ENCODE peak calls at places on chromosomes 16 and 17, in seven cellular contexts. J, N, C, D, S, P and B are unnamed samples.

GRCh38 chr17:80458016-80458415 is 18.4 kb downstream of the NPTX1 start:
- DNase-seq in J (no peak), N (no peak), C (no peak), D (no peak), S (no peak), P (no peak), B (no peak)

GRCh38 chr16:86530251-86531192 is 20.2 kb downstream of the FOXF1 start:
- DNase-seq in J (no peak), N (no peak), C (no peak), D (no peak), S (no peak), P (no peak), B (no peak)

GRCh38 chr16:87847785-87848675 is 21.3 kb downstream of the SLC7A5 start:
- DNase-seq in J (no peak), N (no peak), C (no peak), D (no peak), S (no peak), P (peak), B (no peak)

GRCh38 chr16:1537763-1538289 is 4.4 kb downstream of the TMEM204 start:
- DNase-seq in J (no peak), N (no peak), C (no peak), D (no peak), S (peak), P (no peak), B (no peak)

GRCh38 chr16:85616608-85617311 is 3.6 kb downstream of the GSE1 start:
- DNase-seq in J (no peak), N (no peak), C (no peak), D (no peak), S (no peak), P (no peak), B (peak)

GRCh38 chr16:52398021-52398420 is 148.9 kb downstream of the TOX3 start:
- DNase-seq in J (no peak), N (no peak), C (no peak), D (no peak), S (no peak), P (no peak), B (no peak)

GRCh38 chr17:27454089-27454488 is 2.2 kb upstream of the KSR1 start:
- DNase-seq in J (no peak), N (no peak), C (no peak), D (no peak), S (no peak), P (no peak), B (no peak)

GRCh38 chr16:71840052-71840451 is 5.7 kb upstream of the ATXN1L start:
- DNase-seq in J (no peak), N (peak), C (no peak), D (no peak), S (no peak), P (no peak), B (no peak)

GRCh38 chr16:86252596-86252995 is 257.7 kb upstream of the FOXF1 start:
- DNase-seq in J (peak), N (peak), C (no peak), D (no peak), S (no peak), P (peak), B (peak)

GRCh38 chr16:83994703-83995102 is 26.7 kb downstream of the NECAB2 start:
- DNase-seq in J (no peak), N (no peak), C (no peak), D (no peak), S (no peak), P (no peak), B (no peak)

GRCh38 chr16:85485379-85485778 is 127.7 kb upstream of the GSE1 start:
- DNase-seq in J (no peak), N (no peak), C (no peak), D (no peak), S (no peak), P (no peak), B (no peak)

GRCh38 chr17:83148317-83149044 is 69.1 kb downstream of the METRNL start:
- DNase-seq in J (no peak), N (no peak), C (no peak), D (no peak), S (no peak), P (no peak), B (no peak)

GRCh38 chr16:75541236-75541635 is 5.3 kb upstream of the CHST5 start:
- DNase-seq in J (no peak), N (no peak), C (no peak), D (no peak), S (no peak), P (peak), B (no peak)

GRCh38 chr17:57553991-57554825 is 190.9 kb downstream of the CCDC182 start:
- DNase-seq in J (peak), N (no peak), C (no peak), D (no peak), S (no peak), P (no peak), B (peak)

GRCh38 chr17:51692917-51693316 is 432.6 kb downstream of the UTP18 start:
- DNase-seq in J (no peak), N (no peak), C (no peak), D (no peak), S (no peak), P (no peak), B (no peak)

GRCh38 chr16:21971856-21972255 is 18.7 kb downstream of the UQCRC2 start:
- DNase-seq in J (no peak), N (no peak), C (no peak), D (no peak), S (no peak), P (no peak), B (no peak)

GRCh38 chr16:79436885-79437284 is 163.7 kb downstream of the MAF start:
- DNase-seq in J (no peak), N (no peak), C (no peak), D (no peak), S (no peak), P (no peak), B (no peak)

GRCh38 chr17:31533546-31534155 is 142.2 kb downstream of the RAB11FIP4 start:
- DNase-seq in J (peak), N (peak), C (no peak), D (peak), S (no peak), P (peak), B (peak)

GRCh38 chr16:14669776-14670175 is 24.3 kb downstream of the PLA2G10 start:
- DNase-seq in J (no peak), N (peak), C (no peak), D (peak), S (no peak), P (no peak), B (no peak)

GRCh38 chr16:11824362-11824761 is 27.0 kb downstream of the RSL1D1 start:
- DNase-seq in J (no peak), N (no peak), C (no peak), D (no peak), S (no peak), P (peak), B (peak)

GRCh38 chr17:57563968-57564367 is 181.1 kb downstream of the CCDC182 start:
- DNase-seq in J (no peak), N (no peak), C (no peak), D (no peak), S (no peak), P (no peak), B (no peak)

GRCh38 chr17:76353004-76353598 is 615 bp downstream of the PRPSAP1 start:
- DNase-seq in J (no peak), N (peak), C (peak), D (peak), S (no peak), P (peak), B (peak)

GRCh38 chr16:51540259-51540658 is 389.2 kb upstream of the SALL1 start:
- DNase-seq in J (no peak), N (peak), C (no peak), D (no peak), S (no peak), P (no peak), B (peak)

GRCh38 chr17:27609606-27610303 is 21.2 kb upstream of the LGALS9 start:
- DNase-seq in J (peak), N (peak), C (no peak), D (peak), S (no peak), P (peak), B (peak)

GRCh38 chr16:12426122-12426521 is 377.6 kb downstream of the CPPED1 start:
- DNase-seq in J (no peak), N (no peak), C (no peak), D (no peak), S (no peak), P (no peak), B (peak)

GRCh38 chr17:14098246-14098645 is 28.9 kb downstream of the COX10 start:
- DNase-seq in J (no peak), N (no peak), C (no peak), D (no peak), S (no peak), P (no peak), B (peak)

GRCh38 chr17:15884731-15885130 is 60.2 kb upstream of the ADORA2B start:
- DNase-seq in J (no peak), N (peak), C (no peak), D (no peak), S (no peak), P (no peak), B (peak)

GRCh38 chr16:74608944-74609343 is 2.0 kb upstream of the GLG1 start:
- DNase-seq in J (no peak), N (no peak), C (peak), D (no peak), S (peak), P (no peak), B (no peak)

GRCh38 chr17:77372444-77373297 is 231.9 kb downstream of the SEC14L1 start:
- DNase-seq in J (peak), N (peak), C (peak), D (peak), S (peak), P (peak), B (peak)

GRCh38 chr16:55433535-55433934 is 45.5 kb upstream of the MMP2 start:
- DNase-seq in J (no peak), N (no peak), C (no peak), D (no peak), S (no peak), P (no peak), B (no peak)

GRCh38 chr17:7825206-7825980 is 8.6 kb upstream of the KDM6B start:
- DNase-seq in J (no peak), N (peak), C (no peak), D (no peak), S (no peak), P (no peak), B (peak)

GRCh38 chr17:45428954-45429337 is 3.7 kb downstream of the ARHGAP27 start:
- DNase-seq in J (no peak), N (no peak), C (no peak), D (no peak), S (no peak), P (no peak), B (no peak)

GRCh38 chr17:72222571-72222970 is 101.8 kb downstream of the SOX9 start:
- DNase-seq in J (no peak), N (no peak), C (no peak), D (no peak), S (no peak), P (no peak), B (no peak)

GRCh38 chr16:67391424-67392300 is 1.6 kb downstream of the TPPP3 start:
- DNase-seq in J (no peak), N (no peak), C (no peak), D (no peak), S (no peak), P (no peak), B (peak)

GRCh38 chr16:51641191-51641765 is 490.2 kb upstream of the SALL1 start:
- DNase-seq in J (no peak), N (peak), C (no peak), D (no peak), S (no peak), P (no peak), B (peak)